ENCODE peak calls at places on chromosomes 13 and 19, in four cellular contexts. One of them, this sample, is unnamed.

GRCh38 chr13:49443327-49443688 is 556 bp downstream of the CAB39L start:
- DNase-seq in NCI-H345: peak; percentile 17
- DNase-seq in iPS-NIHi11: peak; percentile 14
- DNase-seq in astrocyte: peak; percentile 17
- DNase-seq in this sample: no peak

GRCh38 chr19:41308450-41309224 is 1.3 kb upstream of the CCDC97 start:
- DNase-seq in NCI-H345: peak; percentile 77
- DNase-seq in iPS-NIHi11: peak; percentile 85
- DNase-seq in astrocyte: peak; percentile 65
- DNase-seq in this sample: peak; percentile 93

GRCh38 chr19:50417138-50417849 is 1.4 kb upstream of the SPIB start:
- DNase-seq in iPS-NIHi11: no peak
- DNase-seq in NCI-H345: no peak
- DNase-seq in astrocyte: no peak
- DNase-seq in this sample: peak; percentile 40

GRCh38 chr19:33878912-33879810 is 82.5 kb downstream of the KCTD15 start:
- DNase-seq in NCI-H345: no peak
- DNase-seq in iPS-NIHi11: no peak
- DNase-seq in astrocyte: no peak
- DNase-seq in this sample: no peak

GRCh38 chr19:49574206-49574755 is 6.1 kb downstream of the NOSIP start:
- DNase-seq in astrocyte: no peak
- DNase-seq in iPS-NIHi11: no peak
- DNase-seq in NCI-H345: no peak
- DNase-seq in this sample: no peak

GRCh38 chr19:58317481-58318072 is 9.2 kb upstream of the ZSCAN22 start:
- DNase-seq in iPS-NIHi11: peak; percentile 60
- DNase-seq in NCI-H345: no peak
- DNase-seq in astrocyte: peak; percentile 47
- DNase-seq in this sample: no peak

GRCh38 chr13:27306364-27306763 is 35.7 kb downstream of the RASL11A start:
- DNase-seq in astrocyte: no peak
- DNase-seq in iPS-NIHi11: no peak
- DNase-seq in NCI-H345: no peak
- DNase-seq in this sample: no peak

GRCh38 chr19:8085606-8086464 is 33.3 kb downstream of the CCL25 start:
- DNase-seq in NCI-H345: no peak
- DNase-seq in iPS-NIHi11: peak; percentile 73
- DNase-seq in astrocyte: no peak
- DNase-seq in this sample: no peak

GRCh38 chr13:104900186-104900817 is 1635.2 kb downstream of the EFNB2 start:
- DNase-seq in astrocyte: no peak
- DNase-seq in NCI-H345: no peak
- DNase-seq in iPS-NIHi11: no peak
- DNase-seq in this sample: no peak

GRCh38 chr19:10006335-10006708 is 4.0 kb downstream of the COL5A3 start:
- DNase-seq in iPS-NIHi11: no peak
- DNase-seq in astrocyte: peak; percentile 41
- DNase-seq in NCI-H345: no peak
- DNase-seq in this sample: no peak

GRCh38 chr13:25112856-25113255 is 16.9 kb downstream of the PABPC3 start:
- DNase-seq in iPS-NIHi11: no peak
- DNase-seq in NCI-H345: no peak
- DNase-seq in astrocyte: no peak
- DNase-seq in this sample: no peak

GRCh38 chr13:20375871-20376270 is 143.8 kb upstream of the GJB6 start:
- DNase-seq in NCI-H345: no peak
- DNase-seq in astrocyte: no peak
- DNase-seq in iPS-NIHi11: no peak
- DNase-seq in this sample: no peak

GRCh38 chr19:45273532-45273877 is 22.4 kb downstream of the MARK4 start:
- DNase-seq in iPS-NIHi11: no peak
- DNase-seq in astrocyte: no peak
- DNase-seq in NCI-H345: no peak
- DNase-seq in this sample: no peak

GRCh38 chr19:17436094-17436873 is 12.2 kb downstream of the TMEM221 start:
- DNase-seq in NCI-H345: no peak
- DNase-seq in astrocyte: no peak
- DNase-seq in iPS-NIHi11: no peak
- DNase-seq in this sample: no peak

GRCh38 chr13:106919638-106920037 is 351.7 kb upstream of the ARGLU1 start:
- DNase-seq in iPS-NIHi11: no peak
- DNase-seq in astrocyte: peak; percentile 19
- DNase-seq in NCI-H345: no peak
- DNase-seq in this sample: no peak

GRCh38 chr13:99929866-99930265 is 41.7 kb downstream of the ZIC5 start:
- DNase-seq in NCI-H345: no peak
- DNase-seq in astrocyte: no peak
- DNase-seq in iPS-NIHi11: no peak
- DNase-seq in this sample: no peak

GRCh38 chr19:3821857-3822364 is 35.7 kb upstream of the MATK start:
- DNase-seq in NCI-H345: peak; percentile 63
- DNase-seq in astrocyte: no peak
- DNase-seq in iPS-NIHi11: peak; percentile 98
- DNase-seq in this sample: peak; percentile 89

GRCh38 chr19:41944336-41944735 is 14.8 kb downstream of the RABAC1 start:
- DNase-seq in astrocyte: no peak
- DNase-seq in NCI-H345: no peak
- DNase-seq in iPS-NIHi11: no peak
- DNase-seq in this sample: no peak

GRCh38 chr13:57604442-57604841 is 27.1 kb upstream of the PCDH17 start:
- DNase-seq in NCI-H345: no peak
- DNase-seq in iPS-NIHi11: no peak
- DNase-seq in astrocyte: no peak
- DNase-seq in this sample: no peak

GRCh38 chr19:39327990-39328705 is 7.5 kb upstream of the LRFN1 start:
- DNase-seq in NCI-H345: peak; percentile 89
- DNase-seq in astrocyte: peak; percentile 16
- DNase-seq in iPS-NIHi11: peak; percentile 86
- DNase-seq in this sample: peak; percentile 83

GRCh38 chr13:41458187-41458938 is 1.0 kb downstream of the RGCC start:
- DNase-seq in astrocyte: peak; percentile 14
- DNase-seq in iPS-NIHi11: peak; percentile 36
- DNase-seq in NCI-H345: no peak
- DNase-seq in this sample: peak; percentile 42

GRCh38 chr19:1223018-1223855 is 14.6 kb downstream of the CBARP start:
- DNase-seq in NCI-H345: no peak
- DNase-seq in iPS-NIHi11: peak; percentile 87
- DNase-seq in astrocyte: no peak
- DNase-seq in this sample: peak; percentile 81

This sample was measured in H9.